ENCODE peak calls at places on chromosomes 2 and 18, in nine cellular contexts. F is amniotic stem cell; D is uterus; O is T-helper 2 cell; J is stimulated activated CD8-positive, alpha-beta memory T cell treated with anti-CD3 and anti-CD28 coated beads, Interleukin-7, amount 100 ng/mL, for 1 hour; B is NCI-H1436; R is stromal cell of bone marrow; E is upper lobe of right lung; Z is retina. T is an unnamed sample.

GRCh38 chr2:29113891-29114321 is 1.3 kb upstream of the CLIP4 start:
- DNase-seq in F (peak), D (peak), O (no peak), J (no peak), B (no peak), R (peak), E (peak), Z (no peak), T (peak)

GRCh38 chr18:12995952-12996477 is 4.9 kb downstream of the CEP192 start:
- DNase-seq in F (no peak), D (no peak), O (no peak), J (no peak), B (no peak), R (no peak), E (no peak), Z (no peak), T (no peak)

GRCh38 chr18:61308009-61308408 is 25.2 kb upstream of the CDH20 start:
- DNase-seq in F (no peak), D (no peak), O (no peak), J (no peak), B (no peak), R (no peak), E (no peak), Z (peak), T (no peak)

GRCh38 chr2:96109931-96110511 is 6.3 kb downstream of the ADRA2B start:
- DNase-seq in F (no peak), D (no peak), O (peak), J (no peak), B (no peak), R (no peak), E (peak), Z (no peak), T (no peak)

GRCh38 chr2:195472835-195473234 is 184.2 kb upstream of the SLC39A10 start:
- DNase-seq in F (no peak), D (no peak), O (no peak), J (no peak), B (no peak), R (no peak), E (no peak), Z (no peak), T (no peak)

GRCh38 chr2:34162236-34162635 is 563.1 kb upstream of the FAM98A start:
- DNase-seq in F (no peak), D (no peak), O (no peak), J (no peak), B (no peak), R (no peak), E (no peak), Z (no peak), T (no peak)

GRCh38 chr2:9002637-9003365 is 683 bp downstream of the MBOAT2 start:
- DNase-seq in F (no peak), D (peak), O (no peak), J (no peak), B (peak), R (no peak), E (peak), Z (peak), T (peak)

GRCh38 chr2:174606336-174606735 is 8.7 kb upstream of the WIPF1 start:
- DNase-seq in F (no peak), D (no peak), O (no peak), J (no peak), B (no peak), R (peak), E (no peak), Z (no peak), T (peak)

GRCh38 chr2:105398522-105399206 is at the start of gene FHL2:
- DNase-seq in F (peak), D (peak), O (peak), J (peak), B (no peak), R (peak), E (peak), Z (peak), T (peak)

GRCh38 chr2:113083311-113083710 is 15.5 kb downstream of the IL1F10 start:
- DNase-seq in F (no peak), D (no peak), O (no peak), J (no peak), B (no peak), R (no peak), E (no peak), Z (no peak), T (no peak)

GRCh38 chr2:205865794-205866490 is 183.6 kb downstream of the NRP2 start:
- DNase-seq in F (no peak), D (no peak), O (no peak), J (no peak), B (peak), R (no peak), E (no peak), Z (peak), T (peak)

GRCh38 chr18:10455726-10456453 is 1.5 kb downstream of the APCDD1 start:
- DNase-seq in F (no peak), D (no peak), O (no peak), J (no peak), B (no peak), R (no peak), E (no peak), Z (peak), T (no peak)

GRCh38 chr2:141439524-141439923 is 691.3 kb downstream of the LRP1B start:
- DNase-seq in F (no peak), D (no peak), O (no peak), J (no peak), B (no peak), R (no peak), E (no peak), Z (no peak), T (no peak)

GRCh38 chr18:22149710-22150109 is 19.7 kb upstream of the GATA6 start:
- DNase-seq in F (no peak), D (no peak), O (no peak), J (no peak), B (no peak), R (no peak), E (no peak), Z (no peak), T (no peak)

GRCh38 chr2:64629875-64630274 is 23.8 kb downstream of the SERTAD2 start:
- DNase-seq in F (no peak), D (no peak), O (no peak), J (no peak), B (no peak), R (no peak), E (no peak), Z (no peak), T (no peak)

GRCh38 chr2:80252294-80252986 is 52.1 kb downstream of the LRRTM1 start:
- DNase-seq in F (no peak), D (no peak), O (no peak), J (no peak), B (no peak), R (no peak), E (no peak), Z (no peak), T (no peak)

GRCh38 chr2:205885492-205886099 is 200.4 kb downstream of the INO80D start:
- DNase-seq in F (peak), D (peak), O (peak), J (no peak), B (no peak), R (peak), E (peak), Z (peak), T (peak)

GRCh38 chr2:12032421-12032820 is 286.0 kb downstream of the LPIN1 start:
- DNase-seq in F (no peak), D (no peak), O (no peak), J (no peak), B (no peak), R (no peak), E (no peak), Z (no peak), T (no peak)

GRCh38 chr18:35137632-35138031 is 96.4 kb downstream of the MAPRE2 start:
- DNase-seq in F (no peak), D (no peak), O (no peak), J (no peak), B (no peak), R (no peak), E (no peak), Z (no peak), T (no peak)

GRCh38 chr18:5620284-5620683 is 76.5 kb upstream of the EPB41L3 start:
- DNase-seq in F (no peak), D (no peak), O (no peak), J (no peak), B (no peak), R (no peak), E (no peak), Z (no peak), T (no peak)

GRCh38 chr2:47046271-47046670 is 108.8 kb downstream of the STPG4 start:
- DNase-seq in F (no peak), D (no peak), O (no peak), J (no peak), B (no peak), R (no peak), E (no peak), Z (no peak), T (no peak)

GRCh38 chr2:128169497-128169896 is 78.5 kb downstream of the UGGT1 start:
- DNase-seq in F (peak), D (no peak), O (no peak), J (no peak), B (no peak), R (no peak), E (no peak), Z (no peak), T (no peak)

GRCh38 chr2:134141598-134142340 is 112.1 kb upstream of the MGAT5 start:
- DNase-seq in F (no peak), D (no peak), O (no peak), J (no peak), B (no peak), R (no peak), E (no peak), Z (no peak), T (no peak)

GRCh38 chr2:99666256-99666655 is 176.4 kb upstream of the REV1 start:
- DNase-seq in F (no peak), D (no peak), O (no peak), J (no peak), B (no peak), R (no peak), E (no peak), Z (no peak), T (no peak)

GRCh38 chr2:231795525-231796327 is 9.5 kb downstream of the COPS7B start:
- DNase-seq in F (peak), D (no peak), O (no peak), J (no peak), B (no peak), R (peak), E (no peak), Z (no peak), T (peak)

GRCh38 chr2:202410092-202410491 is 34.0 kb downstream of the BMPR2 start:
- DNase-seq in F (no peak), D (no peak), O (no peak), J (no peak), B (no peak), R (no peak), E (no peak), Z (no peak), T (no peak)

GRCh38 chr2:9163306-9164111 is 43.1 kb upstream of the ASAP2 start:
- DNase-seq in F (peak), D (no peak), O (no peak), J (no peak), B (no peak), R (peak), E (no peak), Z (no peak), T (no peak)

GRCh38 chr2:39447266-39448168 is 10.4 kb upstream of the MAP4K3 start:
- DNase-seq in F (no peak), D (no peak), O (no peak), J (no peak), B (no peak), R (no peak), E (no peak), Z (no peak), T (no peak)

GRCh38 chr2:47490406-47490805 is 87.5 kb downstream of the MSH2 start:
- DNase-seq in F (no peak), D (no peak), O (no peak), J (no peak), B (no peak), R (no peak), E (no peak), Z (no peak), T (no peak)

GRCh38 chr2:184877909-184878308 is 279.6 kb downstream of the ZNF804A start:
- DNase-seq in F (no peak), D (no peak), O (no peak), J (no peak), B (no peak), R (no peak), E (no peak), Z (no peak), T (no peak)

GRCh38 chr2:56132138-56132537 is 51.7 kb upstream of the CCDC85A start:
- DNase-seq in F (peak), D (no peak), O (no peak), J (no peak), B (peak), R (peak), E (no peak), Z (peak), T (no peak)

GRCh38 chr2:231218356-231218755 is 19.9 kb downstream of the ARMC9 start:
- DNase-seq in F (no peak), D (no peak), O (no peak), J (no peak), B (no peak), R (no peak), E (no peak), Z (no peak), T (no peak)

GRCh38 chr2:218074031-218074430 is 5.0 kb downstream of the RUFY4 start:
- DNase-seq in F (no peak), D (no peak), O (no peak), J (no peak), B (no peak), R (no peak), E (no peak), Z (no peak), T (peak)

GRCh38 chr18:53887447-53887846 is 337.0 kb downstream of the MBD2 start:
- DNase-seq in F (no peak), D (no peak), O (no peak), J (no peak), B (no peak), R (no peak), E (no peak), Z (no peak), T (no peak)

GRCh38 chr2:205321240-205321639 is 361.1 kb upstream of the NRP2 start:
- DNase-seq in F (no peak), D (no peak), O (no peak), J (no peak), B (no peak), R (no peak), E (no peak), Z (no peak), T (no peak)

GRCh38 chr2:235592430-235592829 is 98.6 kb downstream of the AGAP1 start:
- DNase-seq in F (no peak), D (no peak), O (no peak), J (no peak), B (no peak), R (no peak), E (no peak), Z (no peak), T (no peak)

GRCh38 chr2:98654702-98655488 is 46.5 kb downstream of the UNC50 start:
- DNase-seq in F (no peak), D (no peak), O (no peak), J (no peak), B (no peak), R (no peak), E (no peak), Z (no peak), T (no peak)

GRCh38 chr2:31812051-31812798 is 198.6 kb downstream of the MEMO1 start:
- DNase-seq in F (no peak), D (no peak), O (no peak), J (no peak), B (no peak), R (no peak), E (no peak), Z (no peak), T (no peak)

GRCh38 chr2:234348081-234348480 is 148.8 kb downstream of the ARL4C start:
- DNase-seq in F (no peak), D (no peak), O (no peak), J (no peak), B (no peak), R (peak), E (no peak), Z (no peak), T (no peak)

GRCh38 chr2:55922488-55922887 is 1.1 kb downstream of the EFEMP1 start:
- DNase-seq in F (no peak), D (peak), O (no peak), J (no peak), B (no peak), R (no peak), E (no peak), Z (peak), T (no peak)

T was measured in body of pancreas.